ENCODE peak calls at places on chromosomes 12 and 14, in four cellular contexts. Y is H9, S is H1, G is mesendoderm. Q is an unnamed sample.
A peak's percentile ranks its signal among the peaks of the same experiment; 100 is the strongest.

GRCh38 chr14:38210168-38210567 is 2.5 kb downstream of the SSTR1 start:
- DNase-seq in Y (no peak), S (no peak), G (no peak), Q (peak; percentile 86)

GRCh38 chr14:77889971-77890442 is 90.1 kb downstream of the ADCK1 start:
- DNase-seq in Y (no peak), S (no peak), G (no peak), Q (peak; percentile 80)

GRCh38 chr12:52042706-52043385 is 8.4 kb upstream of the NR4A1 start:
- DNase-seq in Y (no peak), S (no peak), G (no peak), Q (no peak)

GRCh38 chr12:26691234-26691970 is 141.6 kb downstream of the ITPR2 start:
- DNase-seq in Y (peak; percentile 83), S (peak; percentile 51), G (peak; percentile 97), Q (peak; percentile 99)

GRCh38 chr14:77988966-77989365 is 181.2 kb upstream of the NRXN3 start:
- DNase-seq in Y (no peak), S (no peak), G (no peak), Q (peak; percentile 48)

GRCh38 chr12:89451876-89452275 is 72.7 kb downstream of the GALNT4 start:
- DNase-seq in Y (peak; percentile 84), S (peak; percentile 7), G (peak; percentile 99), Q (peak; percentile 87)

GRCh38 chr12:5500326-5500659 is 68.4 kb downstream of the NTF3 start:
- DNase-seq in Y (no peak), S (no peak), G (no peak), Q (no peak)

GRCh38 chr14:105331575-105332351 is 17.2 kb downstream of the PACS2 start:
- DNase-seq in Y (no peak), S (no peak), G (no peak), Q (no peak)

GRCh38 chr12:129083121-129083520 is 229.8 kb downstream of the GLT1D1 start:
- DNase-seq in Y (no peak), S (no peak), G (no peak), Q (no peak)

GRCh38 chr14:73714656-73715081 is 485 bp upstream of the PNMA1 start:
- DNase-seq in Y (no peak), S (no peak), G (no peak), Q (peak; percentile 42)

GRCh38 chr12:49776413-49776812 is 35.1 kb downstream of the TMBIM6 start:
- DNase-seq in Y (peak; percentile 88), S (peak; percentile 60), G (peak; percentile 87), Q (peak; percentile 79)

GRCh38 chr12:25598956-25599355 is 45.9 kb upstream of the LMNTD1 start:
- DNase-seq in Y (no peak), S (no peak), G (no peak), Q (no peak)

GRCh38 chr12:113051759-113052158 is 4.8 kb upstream of the DTX1 start:
- DNase-seq in Y (no peak), S (no peak), G (no peak), Q (no peak)

GRCh38 chr12:14873440-14874185 is 12.0 kb downstream of the MGP start:
- DNase-seq in Y (no peak), S (no peak), G (no peak), Q (peak; percentile 16)

GRCh38 chr14:32259368-32260013 is 56.4 kb upstream of the RNU6-8 start:
- DNase-seq in Y (peak; percentile 43), S (no peak), G (peak; percentile 84), Q (peak; percentile 63)

GRCh38 chr12:59678759-59679411 is 83.1 kb downstream of the SLC16A7 start:
- DNase-seq in Y (no peak), S (no peak), G (no peak), Q (no peak)

GRCh38 chr14:30560581-30560980 is 1.6 kb downstream of the G2E3 start:
- DNase-seq in Y (no peak), S (no peak), G (no peak), Q (no peak)

GRCh38 chr12:4228122-4228580 is 45.4 kb upstream of the CCND2 start:
- DNase-seq in Y (peak; percentile 91), S (peak; percentile 29), G (peak; percentile 91), Q (no peak)

GRCh38 chr12:62716037-62716436 is 218.9 kb downstream of the PPM1H start:
- DNase-seq in Y (no peak), S (no peak), G (no peak), Q (no peak)

GRCh38 chr14:104425763-104426691 is 153.5 kb upstream of the C14orf180 start:
- DNase-seq in Y (no peak), S (no peak), G (no peak), Q (no peak)

GRCh38 chr12:92735131-92735721 is 32.4 kb downstream of the PLEKHG7 start:
- DNase-seq in Y (no peak), S (no peak), G (peak; percentile 67), Q (peak; percentile 92)

GRCh38 chr12:65958456-65958855 is 134.2 kb downstream of the HMGA2 start:
- DNase-seq in Y (no peak), S (no peak), G (peak; percentile 33), Q (peak; percentile 59)

GRCh38 chr12:27911397-27911796 is 61.1 kb downstream of the PTHLH start:
- DNase-seq in Y (no peak), S (no peak), G (no peak), Q (no peak)

GRCh38 chr14:60964901-60965300 is 16.0 kb downstream of the TRMT5 start:
- DNase-seq in Y (no peak), S (no peak), G (no peak), Q (peak; percentile 76)

GRCh38 chr14:102540310-102541028 is 30.9 kb upstream of the ANKRD9 start:
- DNase-seq in Y (no peak), S (no peak), G (peak; percentile 59), Q (peak; percentile 4)

GRCh38 chr14:92263681-92264080 is 59.3 kb upstream of the SLC24A4 start:
- DNase-seq in Y (no peak), S (no peak), G (no peak), Q (no peak)

GRCh38 chr12:121461048-121461447 is 61.1 kb downstream of the RNF34 start:
- DNase-seq in Y (no peak), S (no peak), G (no peak), Q (no peak)

GRCh38 chr12:16499617-16500016 is 106.3 kb downstream of the LMO3 start:
- DNase-seq in Y (no peak), S (no peak), G (no peak), Q (no peak)

GRCh38 chr12:46269429-46270241 is 792 bp upstream of the SLC38A1 start:
- DNase-seq in Y (peak; percentile 64), S (no peak), G (peak; percentile 76), Q (no peak)

GRCh38 chr12:43309845-43310405 is 242.1 kb downstream of the ADAMTS20 start:
- DNase-seq in Y (no peak), S (no peak), G (no peak), Q (peak; percentile 99)

GRCh38 chr14:63840981-63841380 is 11.8 kb upstream of the SYNE2 start:
- DNase-seq in Y (peak; percentile 40), S (no peak), G (peak; percentile 18), Q (no peak)

GRCh38 chr12:3342051-3342450 is 149.0 kb upstream of the PRMT8 start:
- DNase-seq in Y (peak; percentile 78), S (peak; percentile 21), G (peak; percentile 75), Q (peak; percentile 4)

GRCh38 chr14:22070119-22070982 is 396.7 kb upstream of the OR4E1 start:
- DNase-seq in Y (peak; percentile 75), S (no peak), G (peak; percentile 61), Q (no peak)

GRCh38 chr14:105952222-105952621 is 425.8 kb downstream of the TMEM121 start:
- DNase-seq in Y (no peak), S (no peak), G (no peak), Q (no peak)

GRCh38 chr12:54000105-54000773 is at the start of gene HOXC9:
- DNase-seq in Y (no peak), S (no peak), G (no peak), Q (no peak)

GRCh38 chr14:90651405-90651804 is 164.8 kb downstream of the TTC7B start:
- DNase-seq in Y (no peak), S (no peak), G (no peak), Q (no peak)
- H3K56ac ChIP-seq in Y (no peak overlapping the region), S (no peak overlapping the region), G (no peak overlapping the region), Q (no peak overlapping the region)

DNA sequence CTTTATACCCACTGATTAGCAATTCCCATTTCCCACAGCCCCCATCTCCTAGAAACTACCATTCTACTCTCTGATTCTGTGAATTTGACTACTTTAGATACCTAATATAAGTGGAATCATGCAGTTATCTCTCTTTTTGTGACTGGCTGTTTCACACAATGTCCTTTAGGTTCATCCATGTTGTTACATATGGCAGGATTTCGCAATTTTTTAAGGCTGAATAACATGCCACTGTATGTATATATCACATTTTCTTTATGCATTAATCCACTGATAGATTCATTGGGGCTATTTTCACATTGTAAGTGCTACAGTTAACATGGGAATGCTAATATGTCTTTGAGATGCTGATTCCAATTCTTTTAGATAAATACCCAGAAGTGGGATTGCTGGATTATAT is 11.8 kb upstream of the TBK1 start:
- DNase-seq in Y (no peak), S (no peak), G (no peak), Q (no peak)
- H3K4me2 ChIP-seq in Y (no peak overlapping the region), S (no peak overlapping the region), G (no peak overlapping the region), Q (no peak overlapping the region)

DNA sequence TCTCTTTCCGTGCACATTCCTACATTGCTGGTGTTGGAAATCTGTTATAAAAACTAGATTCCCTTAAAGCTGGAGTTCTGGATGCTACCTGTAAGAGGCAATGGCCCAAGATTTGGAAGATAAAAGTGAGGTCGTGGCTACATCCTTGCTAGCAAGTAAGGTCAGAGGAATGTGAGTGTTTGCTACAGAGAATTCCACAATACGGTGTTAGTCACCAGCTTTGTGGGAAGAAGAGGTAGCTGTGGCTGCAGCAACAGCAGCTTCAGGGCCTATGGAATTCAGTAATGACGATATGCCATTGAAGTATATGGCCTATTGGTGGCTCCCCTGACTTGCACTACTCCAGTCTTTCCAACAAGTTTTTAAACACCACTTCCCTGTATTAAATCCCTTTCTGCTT is 227.7 kb upstream of the TMEM260 start:
- DNase-seq in Y (no peak), S (no peak), G (peak; percentile 90), Q (peak; percentile 92)
- H3K56ac ChIP-seq in Y (no peak overlapping the region), S (no peak overlapping the region), G (no peak overlapping the region), Q (no peak overlapping the region)

DNA sequence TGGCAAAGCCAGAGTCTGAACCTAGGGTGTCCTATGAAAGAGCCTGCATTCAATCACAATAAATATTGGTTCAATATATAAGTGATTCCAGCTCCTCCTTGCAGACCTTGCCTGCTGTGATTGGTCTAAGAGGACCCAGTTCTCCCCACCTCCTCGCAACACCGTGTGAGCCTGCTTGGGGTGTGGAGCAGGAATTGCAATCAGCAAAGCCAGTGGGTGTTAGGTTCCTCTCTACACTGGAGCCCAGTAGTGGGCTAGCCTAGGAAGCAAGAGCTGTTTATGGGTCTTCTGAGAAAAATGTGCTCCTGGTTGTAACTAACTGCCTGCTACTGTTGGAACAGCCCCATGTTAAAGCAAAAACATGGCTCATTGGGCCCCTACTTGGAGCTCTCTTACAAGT is 3.5 kb upstream of the SELPLG start:
- DNase-seq in Y (peak; percentile 39), S (no peak), G (no peak), Q (no peak)
- H3K4me2 ChIP-seq in Y (no peak overlapping the region), S (peak overlapping the region; percentile 31), G (no peak overlapping the region), Q (no peak overlapping the region)

Q was measured in IMR-90.